ENCODE peak calls at places on chromosomes 11 and 22, in six cellular contexts. R, W, P, S, B and E are unnamed samples.

GRCh38 chr11:17673951-17674350 is 45.4 kb upstream of the MYOD1 start:
- DNase-seq in R (no peak), W (no peak), P (peak), S (no peak), B (no peak), E (no peak)

GRCh38 chr11:116692318-116693106 is 80.3 kb downstream of the BUD13 start:
- DNase-seq in R (no peak), W (no peak), P (no peak), S (no peak), B (no peak), E (no peak)

GRCh38 chr22:30940655-30941362 is 27.8 kb downstream of the MORC2 start:
- DNase-seq in R (no peak), W (no peak), P (no peak), S (no peak), B (no peak), E (no peak)

GRCh38 chr11:40202569-40202968 is 1256.9 kb downstream of the LRRC4C start:
- DNase-seq in R (no peak), W (no peak), P (no peak), S (no peak), B (no peak), E (no peak)

GRCh38 chr11:73995247-73995646 is 12.6 kb upstream of the UCP2 start:
- DNase-seq in R (no peak), W (no peak), P (peak), S (no peak), B (no peak), E (peak)

GRCh38 chr22:23353696-23354095 is 173.4 kb downstream of the BCR start:
- DNase-seq in R (no peak), W (no peak), P (no peak), S (no peak), B (no peak), E (no peak)

GRCh38 chr11:134725211-134725610 is 313.2 kb upstream of the B3GAT1 start:
- DNase-seq in R (no peak), W (no peak), P (no peak), S (no peak), B (no peak), E (no peak)

GRCh38 chr11:41459602-41460405 is at the start of gene LRRC4C:
- DNase-seq in R (no peak), W (no peak), P (no peak), S (no peak), B (no peak), E (no peak)

GRCh38 chr22:24310969-24311368 is 40.3 kb downstream of the SPECC1L start:
- DNase-seq in R (no peak), W (no peak), P (no peak), S (no peak), B (no peak), E (no peak)

GRCh38 chr22:47793304-47794101 is 1031.1 kb downstream of the TBC1D22A start:
- DNase-seq in R (no peak), W (no peak), P (no peak), S (no peak), B (no peak), E (no peak)

GRCh38 chr11:95283653-95284052 is 52.7 kb upstream of the SESN3 start:
- DNase-seq in R (no peak), W (no peak), P (no peak), S (no peak), B (no peak), E (peak)

GRCh38 chr11:113528982-113529381 is 53.8 kb upstream of the DRD2 start:
- DNase-seq in R (no peak), W (no peak), P (no peak), S (no peak), B (no peak), E (no peak)

GRCh38 chr11:121671276-121672168 is 218.8 kb upstream of the SORL1-AS1 start:
- DNase-seq in R (no peak), W (no peak), P (no peak), S (no peak), B (no peak), E (no peak)

GRCh38 chr11:78812513-78813293 is 238.0 kb upstream of the NARS2 start:
- DNase-seq in R (no peak), W (no peak), P (no peak), S (no peak), B (no peak), E (no peak)

GRCh38 chr11:104343578-104343977 is 179.6 kb upstream of the PDGFD start:
- DNase-seq in R (no peak), W (peak), P (peak), S (no peak), B (no peak), E (peak)
- TF ChIP-seq CTCF in R (peak), W (no peak), P (no peak), S (no peak), B (no peak), E (peak)

DNA sequence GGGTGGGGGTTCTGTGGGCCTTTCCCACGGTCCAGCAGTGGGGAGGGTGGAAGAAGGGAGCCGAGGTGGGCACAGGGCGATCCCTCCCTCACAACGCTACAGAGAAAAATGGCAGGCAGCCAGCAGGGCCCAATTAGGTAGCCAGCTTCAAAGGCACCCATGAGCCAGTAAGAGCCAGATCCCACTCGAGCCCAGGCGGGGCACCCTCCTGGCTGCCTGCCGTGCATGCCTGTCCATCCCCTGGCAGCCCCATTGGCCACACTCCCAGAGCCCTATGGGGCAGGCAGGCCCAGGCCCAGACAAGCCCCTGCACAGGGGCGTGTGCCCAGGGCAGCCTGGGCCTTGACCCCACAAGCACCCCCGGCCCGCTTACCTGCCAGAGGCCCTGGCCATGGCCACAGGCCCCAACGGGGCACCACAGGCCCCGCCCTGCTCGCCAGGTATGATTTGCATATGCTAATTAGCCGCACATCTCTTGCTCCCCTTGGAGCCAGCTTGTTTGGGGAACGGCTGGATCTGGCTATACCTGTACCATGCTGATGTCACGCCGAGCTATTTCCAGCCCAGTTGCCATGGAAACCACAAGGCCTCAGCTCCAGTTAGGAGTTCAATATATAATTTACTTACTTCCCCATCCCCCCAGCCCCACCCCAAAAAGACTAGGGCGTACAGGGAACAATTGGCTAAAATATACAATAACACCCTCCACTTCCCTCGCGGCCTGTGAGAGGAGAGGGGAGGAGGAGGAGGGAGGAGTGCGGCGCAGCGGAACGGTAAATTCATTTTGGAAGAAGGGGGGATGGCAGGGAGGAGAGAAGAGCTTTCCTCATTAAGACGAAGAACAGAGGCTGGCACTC is 47.5 kb upstream of the TCF20 start:
- DNase-seq in R (no peak), W (no peak), P (no peak), S (no peak), B (no peak), E (no peak)
- TF ChIP-seq MYC in R (no peak), W (no peak), P (no peak), S (no peak), B (no peak), E (no peak)

GRCh38 chr22:36277482-36278291 is 24.8 kb downstream of the APOL1 start:
- DNase-seq in R (no peak), W (peak), P (peak), S (peak), B (peak), E (peak)
- TF ChIP-seq CTCF in R (peak), W (peak), P (peak), S (peak), B (peak), E (peak)

GRCh38 chr11:48107188-48107704 is 109.4 kb upstream of the OR4B1 start:
- DNase-seq in R (peak), W (no peak), P (no peak), S (no peak), B (no peak), E (peak)

GRCh38 chr11:48104562-48104924 is 112.1 kb upstream of the OR4B1 start:
- DNase-seq in R (no peak), W (no peak), P (no peak), S (no peak), B (no peak), E (no peak)

GRCh38 chr11:48108231-48109045 is 108.2 kb upstream of the OR4B1 start:
- DNase-seq in R (no peak), W (no peak), P (no peak), S (no peak), B (no peak), E (peak)

GRCh38 chr11:48105096-48105990 is 111.3 kb upstream of the OR4B1 start:
- DNase-seq in R (no peak), W (no peak), P (no peak), S (no peak), B (no peak), E (no peak)

GRCh38 chr11:48106166-48106565 is 110.4 kb upstream of the OR4B1 start:
- DNase-seq in R (no peak), W (no peak), P (no peak), S (no peak), B (no peak), E (no peak)
- TF ChIP-seq MYC in R (no peak), W (no peak), P (no peak), S (no peak), B (no peak), E (no peak)

GRCh38 chr11:77062924-77063323 is 3.8 kb upstream of the CAPN5 start:
- DNase-seq in R (no peak), W (no peak), P (no peak), S (no peak), B (no peak), E (no peak)
- TF ChIP-seq CTCF in R (no peak), W (no peak), P (no peak), S (peak), B (peak), E (no peak)

GRCh38 chr11:130344846-130345245 is 30.1 kb upstream of the ZBTB44 start:
- DNase-seq in R (no peak), W (no peak), P (no peak), S (no peak), B (no peak), E (no peak)
- TF ChIP-seq MYC in R (no peak), W (no peak), P (no peak), S (no peak), B (no peak), E (no peak)

GRCh38 chr11:133708547-133709051 is 136.7 kb downstream of the SPATA19 start:
- DNase-seq in R (no peak), W (no peak), P (no peak), S (no peak), B (no peak), E (no peak)
- TF ChIP-seq CTCF in R (no peak), W (no peak), P (no peak), S (no peak), B (no peak), E (no peak)

DNA sequence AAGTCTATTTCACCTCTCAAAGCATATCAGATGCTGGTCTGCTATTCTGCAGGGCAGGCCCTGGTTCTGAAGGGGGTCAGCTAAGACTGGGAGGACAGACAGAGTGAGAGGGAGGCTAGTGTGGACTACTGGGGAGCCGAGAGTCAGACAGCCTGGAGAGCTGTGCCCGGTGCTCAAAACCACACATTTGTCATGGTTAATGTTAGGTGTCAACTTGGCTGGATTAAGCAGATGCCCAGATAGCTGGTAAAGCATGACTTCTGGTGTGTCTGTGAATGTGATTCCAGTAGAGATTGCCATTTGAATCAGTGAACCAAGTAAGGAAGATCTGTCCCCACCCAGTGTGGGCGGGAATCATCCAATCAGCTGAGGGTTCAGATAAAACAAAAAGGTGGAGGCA is 102.6 kb downstream of the SNX19 start:
- DNase-seq in R (no peak), W (no peak), P (no peak), S (no peak), B (no peak), E (no peak)
- TF ChIP-seq MYC in R (no peak), W (no peak), P (no peak), S (no peak), B (no peak), E (no peak)

GRCh38 chr22:22022255-22022840 is 39.8 kb upstream of the TOP3B start:
- DNase-seq in R (no peak), W (no peak), P (no peak), S (no peak), B (peak), E (no peak)

GRCh38 chr22:22019659-22020424 is 37.3 kb upstream of the TOP3B start:
- DNase-seq in R (no peak), W (no peak), P (no peak), S (no peak), B (peak), E (no peak)

GRCh38 chr22:22022977-22023534 is 40.5 kb upstream of the TOP3B start:
- DNase-seq in R (no peak), W (no peak), P (no peak), S (no peak), B (peak), E (no peak)

GRCh38 chr22:22020425-22020852 is 37.9 kb upstream of the TOP3B start:
- DNase-seq in R (no peak), W (no peak), P (no peak), S (no peak), B (no peak), E (no peak)

DNA sequence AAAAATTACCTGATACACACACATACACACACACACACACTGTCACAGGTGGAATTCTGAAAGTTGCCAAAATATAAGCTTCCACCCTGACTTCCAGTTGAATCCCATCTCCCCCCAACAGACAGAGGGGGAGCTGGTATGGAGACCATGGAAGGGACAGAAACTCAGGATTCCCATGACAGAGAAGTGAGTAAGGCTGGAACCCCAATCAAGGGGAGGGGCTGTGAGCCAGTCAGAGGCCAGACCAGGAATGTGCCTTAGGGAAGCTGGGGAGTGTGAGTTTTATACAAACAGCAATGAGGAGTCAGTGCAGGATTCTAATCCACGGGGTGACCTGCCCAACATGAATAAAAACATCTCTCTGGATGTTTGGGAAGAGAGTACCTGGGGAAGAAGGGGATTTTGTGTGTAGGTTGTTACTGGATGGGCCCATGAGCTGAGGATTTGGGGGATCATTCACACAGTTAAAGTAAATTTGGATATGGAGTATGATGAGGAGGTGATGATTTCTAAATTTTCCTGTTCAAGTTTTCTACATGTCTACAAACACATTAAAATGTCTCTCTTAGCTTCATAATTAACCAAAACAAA is 38.7 kb upstream of the TOP3B start:
- DNase-seq in R (no peak), W (no peak), P (no peak), S (no peak), B (peak), E (no peak)
- TF ChIP-seq CTCF in R (no peak), W (no peak), P (no peak), S (no peak), B (no peak), E (no peak)

DNA sequence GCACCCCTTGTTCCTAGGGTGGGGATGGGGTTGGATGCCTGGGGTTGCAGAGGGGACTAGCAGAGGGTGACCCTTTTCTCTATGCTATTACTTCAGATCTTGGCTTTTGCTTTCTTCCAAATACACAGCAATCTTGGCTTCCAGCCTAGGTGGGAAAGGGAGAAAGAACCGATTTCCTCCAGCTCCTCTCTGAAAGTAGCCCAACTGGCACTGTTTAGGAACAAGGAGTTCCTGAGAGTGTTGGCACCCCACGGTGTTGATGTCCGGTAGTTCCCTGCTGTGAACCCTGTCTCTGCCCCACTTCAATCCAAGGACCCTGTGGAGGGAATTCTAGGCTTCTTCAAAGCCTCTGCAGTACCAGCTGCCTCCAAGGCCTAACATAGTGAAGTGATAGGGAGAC is 1.1 kb upstream of the SLC3A2 start:
- DNase-seq in R (no peak), W (no peak), P (peak), S (no peak), B (no peak), E (peak)
- TF ChIP-seq MYC in R (no peak), W (no peak), P (no peak), S (no peak), B (no peak), E (no peak)